ENCODE peak calls at places on chromosome 3, in nine cellular contexts. One of them, this sample, is unnamed.

GRCh38 chr3:160458151-160458550 is 8.6 kb upstream of the TRIM59 start:
- DNase-seq in kidney epithelial cell: no peak
- DNase-seq in lower leg skin: no peak
- DNase-seq in breast epithelium: no peak
- DNase-seq in CD8-positive, alpha-beta T cell: no peak
- DNase-seq in AG04450: no peak
- DNase-seq in IMR-90: no peak
- DNase-seq in cardiac muscle cell: no peak
- DNase-seq in hepatocyte: no peak
- DNase-seq in this sample: no peak

GRCh38 chr3:34570916-34571705 is 772.7 kb downstream of the PDCD6IP start:
- DNase-seq in cardiac muscle cell: no peak
- DNase-seq in CD8-positive, alpha-beta T cell: no peak
- DNase-seq in AG04450: no peak
- DNase-seq in breast epithelium: no peak
- DNase-seq in kidney epithelial cell: no peak
- DNase-seq in IMR-90: no peak
- DNase-seq in hepatocyte: peak; percentile 11
- DNase-seq in lower leg skin: no peak
- DNase-seq in this sample: no peak

GRCh38 chr3:4681301-4681700 is 188.2 kb downstream of the ITPR1 start:
- DNase-seq in kidney epithelial cell: no peak
- DNase-seq in IMR-90: no peak
- DNase-seq in cardiac muscle cell: no peak
- DNase-seq in CD8-positive, alpha-beta T cell: no peak
- DNase-seq in breast epithelium: no peak
- DNase-seq in hepatocyte: no peak
- DNase-seq in lower leg skin: no peak
- DNase-seq in AG04450: no peak
- DNase-seq in this sample: no peak

GRCh38 chr3:14563946-14564539 is 23.9 kb upstream of the GRIP2 start:
- DNase-seq in breast epithelium: no peak
- DNase-seq in CD8-positive, alpha-beta T cell: no peak
- DNase-seq in AG04450: no peak
- DNase-seq in hepatocyte: no peak
- DNase-seq in IMR-90: no peak
- DNase-seq in lower leg skin: no peak
- DNase-seq in kidney epithelial cell: no peak
- DNase-seq in cardiac muscle cell: no peak
- DNase-seq in this sample: no peak

GRCh38 chr3:171175840-171176239 is 149.3 kb upstream of the SLC2A2 start:
- DNase-seq in kidney epithelial cell: no peak
- DNase-seq in CD8-positive, alpha-beta T cell: no peak
- DNase-seq in lower leg skin: no peak
- DNase-seq in AG04450: peak; percentile 20
- DNase-seq in breast epithelium: no peak
- DNase-seq in IMR-90: peak; percentile 68
- DNase-seq in cardiac muscle cell: no peak
- DNase-seq in hepatocyte: no peak
- DNase-seq in this sample: no peak

GRCh38 chr3:60998855-60999254 is 252.4 kb downstream of the FHIT start:
- DNase-seq in AG04450: no peak
- DNase-seq in lower leg skin: no peak
- DNase-seq in IMR-90: no peak
- DNase-seq in cardiac muscle cell: no peak
- DNase-seq in kidney epithelial cell: no peak
- DNase-seq in hepatocyte: no peak
- DNase-seq in breast epithelium: no peak
- DNase-seq in CD8-positive, alpha-beta T cell: no peak
- DNase-seq in this sample: no peak

GRCh38 chr3:32852146-32852545 is 34.3 kb downstream of the TRIM71 start:
- DNase-seq in AG04450: no peak
- DNase-seq in kidney epithelial cell: no peak
- DNase-seq in breast epithelium: no peak
- DNase-seq in CD8-positive, alpha-beta T cell: no peak
- DNase-seq in IMR-90: no peak
- DNase-seq in cardiac muscle cell: no peak
- DNase-seq in lower leg skin: no peak
- DNase-seq in hepatocyte: no peak
- DNase-seq in this sample: no peak

GRCh38 chr3:179045719-179046402 is 25.7 kb downstream of the ZMAT3 start:
- DNase-seq in lower leg skin: no peak
- DNase-seq in hepatocyte: no peak
- DNase-seq in AG04450: no peak
- DNase-seq in kidney epithelial cell: no peak
- DNase-seq in cardiac muscle cell: peak; percentile 19
- DNase-seq in breast epithelium: no peak
- DNase-seq in CD8-positive, alpha-beta T cell: no peak
- DNase-seq in IMR-90: no peak
- DNase-seq in this sample: no peak

GRCh38 chr3:43231276-43232000 is 54.9 kb upstream of the SNRK start:
- DNase-seq in AG04450: no peak
- DNase-seq in kidney epithelial cell: no peak
- DNase-seq in lower leg skin: no peak
- DNase-seq in CD8-positive, alpha-beta T cell: no peak
- DNase-seq in breast epithelium: no peak
- DNase-seq in cardiac muscle cell: no peak
- DNase-seq in IMR-90: peak; percentile 46
- DNase-seq in hepatocyte: no peak
- DNase-seq in this sample: no peak

GRCh38 chr3:116188231-116188785 is 257.0 kb downstream of the LSAMP start:
- DNase-seq in IMR-90: peak; percentile 66
- DNase-seq in lower leg skin: no peak
- DNase-seq in breast epithelium: no peak
- DNase-seq in cardiac muscle cell: no peak
- DNase-seq in kidney epithelial cell: no peak
- DNase-seq in hepatocyte: no peak
- DNase-seq in CD8-positive, alpha-beta T cell: no peak
- DNase-seq in AG04450: no peak
- DNase-seq in this sample: peak; percentile 54

GRCh38 chr3:113829576-113830354 is 8.8 kb upstream of the GRAMD1C start:
- DNase-seq in cardiac muscle cell: no peak
- DNase-seq in breast epithelium: no peak
- DNase-seq in AG04450: no peak
- DNase-seq in hepatocyte: no peak
- DNase-seq in IMR-90: no peak
- DNase-seq in lower leg skin: no peak
- DNase-seq in CD8-positive, alpha-beta T cell: no peak
- DNase-seq in kidney epithelial cell: no peak
- DNase-seq in this sample: no peak

GRCh38 chr3:112128843-112129727 is 4.0 kb downstream of the GCSAM start:
- DNase-seq in breast epithelium: no peak
- DNase-seq in hepatocyte: peak; percentile 20
- DNase-seq in kidney epithelial cell: no peak
- DNase-seq in cardiac muscle cell: no peak
- DNase-seq in IMR-90: peak; percentile 75
- DNase-seq in AG04450: peak; percentile 16
- DNase-seq in lower leg skin: no peak
- DNase-seq in CD8-positive, alpha-beta T cell: peak; percentile 59
- DNase-seq in this sample: peak; percentile 24

GRCh38 chr3:29644261-29644660 is 363.4 kb downstream of the RBMS3 start:
- DNase-seq in kidney epithelial cell: no peak
- DNase-seq in breast epithelium: no peak
- DNase-seq in CD8-positive, alpha-beta T cell: no peak
- DNase-seq in IMR-90: no peak
- DNase-seq in cardiac muscle cell: no peak
- DNase-seq in AG04450: no peak
- DNase-seq in hepatocyte: no peak
- DNase-seq in lower leg skin: no peak
- DNase-seq in this sample: peak; percentile 35

GRCh38 chr3:100972867-100973266 is 20.4 kb downstream of the ABI3BP start:
- DNase-seq in AG04450: no peak
- DNase-seq in IMR-90: peak; percentile 48
- DNase-seq in breast epithelium: no peak
- DNase-seq in CD8-positive, alpha-beta T cell: no peak
- DNase-seq in kidney epithelial cell: no peak
- DNase-seq in lower leg skin: no peak
- DNase-seq in hepatocyte: no peak
- DNase-seq in cardiac muscle cell: no peak
- DNase-seq in this sample: peak; percentile 21

GRCh38 chr3:78497025-78497424 is 1270.8 kb downstream of the ROBO1 start:
- DNase-seq in kidney epithelial cell: no peak
- DNase-seq in IMR-90: no peak
- DNase-seq in hepatocyte: no peak
- DNase-seq in AG04450: no peak
- DNase-seq in breast epithelium: no peak
- DNase-seq in lower leg skin: no peak
- DNase-seq in CD8-positive, alpha-beta T cell: no peak
- DNase-seq in cardiac muscle cell: peak; percentile 47
- DNase-seq in this sample: no peak

DNA sequence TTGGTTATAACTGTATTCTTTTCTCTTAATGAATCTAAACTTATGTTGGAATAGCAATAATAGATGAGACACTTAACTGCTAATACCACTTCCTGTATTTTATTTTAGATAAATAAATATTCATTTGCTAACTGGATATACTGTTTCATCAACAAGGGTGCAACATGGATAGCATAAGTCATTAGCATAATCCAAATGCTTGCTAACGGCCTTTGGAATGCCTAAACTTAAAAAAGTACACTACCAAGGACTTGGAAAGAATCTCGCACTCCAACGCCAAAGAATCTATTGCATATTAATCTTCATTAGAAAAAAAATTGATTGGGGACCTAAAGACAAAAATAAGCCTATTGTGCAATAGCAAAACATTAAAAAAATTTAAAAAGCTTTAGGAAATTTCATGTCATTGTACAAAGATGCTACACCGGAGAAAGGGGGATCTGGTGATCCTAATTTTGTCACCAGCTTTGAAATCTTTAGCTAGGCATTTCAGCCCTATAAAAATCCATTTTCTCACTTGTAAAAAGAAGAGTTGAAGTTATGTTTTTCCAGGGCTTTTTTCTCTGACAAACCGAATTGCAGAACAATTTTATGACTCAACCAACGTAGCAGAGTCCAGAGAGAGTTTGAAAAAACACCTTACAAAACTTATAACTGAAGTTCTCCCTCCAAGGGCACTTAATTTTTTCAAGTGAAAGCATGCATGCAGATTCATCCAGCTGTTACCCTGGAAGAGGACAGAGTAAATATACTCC is 4.1 kb downstream of the VGLL3 start:
- DNase-seq in breast epithelium: no peak
- DNase-seq in kidney epithelial cell: no peak
- DNase-seq in IMR-90: peak; percentile 65
- DNase-seq in cardiac muscle cell: no peak
- DNase-seq in CD8-positive, alpha-beta T cell: no peak
- DNase-seq in AG04450: no peak
- DNase-seq in lower leg skin: no peak
- DNase-seq in hepatocyte: no peak
- DNase-seq in this sample: no peak
- H3K4me3 ChIP-seq in breast epithelium: peak overlapping the region; percentile 78
- H3K4me3 ChIP-seq in kidney epithelial cell: no peak overlapping the region
- H3K4me3 ChIP-seq in IMR-90: peak overlapping the region; percentile 38
- H3K4me3 ChIP-seq in cardiac muscle cell: no peak overlapping the region
- H3K4me3 ChIP-seq in CD8-positive, alpha-beta T cell: no peak overlapping the region
- H3K4me3 ChIP-seq in AG04450: peak overlapping the region; percentile 94
- H3K4me3 ChIP-seq in lower leg skin: no peak overlapping the region
- H3K4me3 ChIP-seq in hepatocyte: no peak overlapping the region
- H3K4me3 ChIP-seq in this sample: peak overlapping the region; percentile 99

DNA sequence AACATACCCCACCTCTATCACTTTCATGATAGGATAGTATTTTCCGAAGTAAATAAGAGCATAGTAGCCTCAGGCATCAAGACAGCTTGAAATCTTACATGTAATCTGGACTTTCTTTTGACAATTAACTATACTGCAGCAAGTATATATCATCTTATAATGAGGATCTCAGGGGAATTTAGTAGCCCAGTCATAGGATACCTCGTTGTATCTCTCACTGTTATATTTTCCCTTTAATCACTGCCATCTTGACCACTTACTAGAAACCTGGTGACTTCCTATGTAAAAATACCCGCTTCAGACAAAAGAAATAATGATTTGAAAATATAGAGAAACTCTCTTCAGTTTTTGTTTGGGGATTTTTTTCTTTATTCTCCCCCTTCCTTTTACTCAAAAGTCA is 88.2 kb downstream of the SERPINI1 start:
- DNase-seq in hepatocyte: no peak
- DNase-seq in kidney epithelial cell: no peak
- DNase-seq in breast epithelium: no peak
- DNase-seq in IMR-90: no peak
- DNase-seq in cardiac muscle cell: no peak
- DNase-seq in lower leg skin: no peak
- DNase-seq in CD8-positive, alpha-beta T cell: no peak
- DNase-seq in AG04450: no peak
- DNase-seq in this sample: no peak
- TF ChIP-seq CTCF in hepatocyte: no peak
- TF ChIP-seq CTCF in kidney epithelial cell: no peak
- TF ChIP-seq CTCF in breast epithelium: no peak
- TF ChIP-seq CTCF in IMR-90: no peak
- TF ChIP-seq CTCF in cardiac muscle cell: no peak
- TF ChIP-seq CTCF in lower leg skin: no peak
- TF ChIP-seq CTCF in CD8-positive, alpha-beta T cell: no peak
- TF ChIP-seq CTCF in AG04450: no peak
- TF ChIP-seq CTCF in this sample: no peak

GRCh38 chr3:141370065-141370533 is 1.8 kb downstream of the ZBTB38 start:
- DNase-seq in cardiac muscle cell: peak; percentile 89
- DNase-seq in lower leg skin: no peak
- DNase-seq in breast epithelium: no peak
- DNase-seq in hepatocyte: peak; percentile 85
- DNase-seq in CD8-positive, alpha-beta T cell: peak; percentile 67
- DNase-seq in AG04450: no peak
- DNase-seq in kidney epithelial cell: peak; percentile 53
- DNase-seq in IMR-90: peak; percentile 90
- DNase-seq in this sample: peak; percentile 76
- H3K4me3 ChIP-seq in cardiac muscle cell: no peak overlapping the region
- H3K4me3 ChIP-seq in lower leg skin: no peak overlapping the region
- H3K4me3 ChIP-seq in breast epithelium: no peak overlapping the region
- H3K4me3 ChIP-seq in hepatocyte: no peak overlapping the region
- H3K4me3 ChIP-seq in CD8-positive, alpha-beta T cell: no peak overlapping the region
- H3K4me3 ChIP-seq in AG04450: no peak overlapping the region
- H3K4me3 ChIP-seq in kidney epithelial cell: no peak overlapping the region
- H3K4me3 ChIP-seq in IMR-90: no peak overlapping the region
- H3K4me3 ChIP-seq in this sample: no peak overlapping the region

GRCh38 chr3:5806192-5806591 is 618.7 kb downstream of the EDEM1 start:
- DNase-seq in CD8-positive, alpha-beta T cell: no peak
- DNase-seq in hepatocyte: peak; percentile 27
- DNase-seq in kidney epithelial cell: no peak
- DNase-seq in IMR-90: no peak
- DNase-seq in lower leg skin: no peak
- DNase-seq in AG04450: no peak
- DNase-seq in cardiac muscle cell: peak; percentile 25
- DNase-seq in breast epithelium: no peak
- DNase-seq in this sample: no peak
- TF ChIP-seq CTCF in CD8-positive, alpha-beta T cell: no peak
- TF ChIP-seq CTCF in hepatocyte: peak; percentile 41
- TF ChIP-seq CTCF in kidney epithelial cell: peak; percentile 44
- TF ChIP-seq CTCF in IMR-90: no peak
- TF ChIP-seq CTCF in lower leg skin: no peak
- TF ChIP-seq CTCF in AG04450: no peak
- TF ChIP-seq CTCF in cardiac muscle cell: no peak
- TF ChIP-seq CTCF in breast epithelium: no peak
- TF ChIP-seq CTCF in this sample: no peak

GRCh38 chr3:184679056-184679502 is 32.8 kb downstream of the MAGEF1 start:
- DNase-seq in AG04450: no peak
- DNase-seq in hepatocyte: peak; percentile 74
- DNase-seq in breast epithelium: no peak
- DNase-seq in CD8-positive, alpha-beta T cell: no peak
- DNase-seq in kidney epithelial cell: no peak
- DNase-seq in lower leg skin: no peak
- DNase-seq in cardiac muscle cell: peak; percentile 77
- DNase-seq in IMR-90: no peak
- DNase-seq in this sample: no peak
- H3K4me3 ChIP-seq in AG04450: no peak overlapping the region
- H3K4me3 ChIP-seq in hepatocyte: no peak overlapping the region
- H3K4me3 ChIP-seq in breast epithelium: no peak overlapping the region
- H3K4me3 ChIP-seq in CD8-positive, alpha-beta T cell: no peak overlapping the region
- H3K4me3 ChIP-seq in kidney epithelial cell: no peak overlapping the region
- H3K4me3 ChIP-seq in lower leg skin: no peak overlapping the region
- H3K4me3 ChIP-seq in cardiac muscle cell: no peak overlapping the region
- H3K4me3 ChIP-seq in IMR-90: no peak overlapping the region
- H3K4me3 ChIP-seq in this sample: no peak overlapping the region